ENCODE peak calls at places on chromosomes 2 and 18, in eight cellular contexts. N is tibial nerve; E is lower lobe of right lung; P is A549; V is kidney; X is left ventricle myocardium inferior; T is CD8-positive, alpha-beta T cell; B is uterus. Z is an unnamed sample.

GRCh38 chr18:11149441-11150270 is at the start of gene PIEZO2:
- DNase-seq in N (no peak), E (peak; percentile 55), P (peak; percentile 14), V (peak; percentile 83), X (peak; percentile 42), T (no peak), B (no peak), Z (peak; percentile 73)

GRCh38 chr2:120984452-120985173 is 248.9 kb downstream of the GLI2 start:
- DNase-seq in N (no peak), E (no peak), P (no peak), V (no peak), X (no peak), T (no peak), B (no peak), Z (no peak)

GRCh38 chr18:69845588-69846506 is 101.8 kb downstream of the CD226 start:
- DNase-seq in N (no peak), E (no peak), P (peak; percentile 22), V (no peak), X (no peak), T (no peak), B (no peak), Z (no peak)

GRCh38 chr18:76808561-76808960 is 13.8 kb upstream of the ZNF236 start:
- DNase-seq in N (no peak), E (no peak), P (no peak), V (no peak), X (no peak), T (no peak), B (no peak), Z (no peak)

GRCh38 chr18:59359576-59359952 is 499 bp upstream of the LMAN1 start:
- DNase-seq in N (no peak), E (no peak), P (no peak), V (no peak), X (no peak), T (no peak), B (no peak), Z (no peak)

GRCh38 chr2:97759727-97760407 is 46.5 kb downstream of the ZAP70 start:
- DNase-seq in N (no peak), E (no peak), P (no peak), V (no peak), X (no peak), T (no peak), B (no peak), Z (no peak)

GRCh38 chr2:199329024-199329423 is 128.7 kb downstream of the SATB2 start:
- DNase-seq in N (no peak), E (no peak), P (no peak), V (no peak), X (no peak), T (no peak), B (no peak), Z (no peak)

GRCh38 chr2:105553538-105554196 is 154.8 kb upstream of the FHL2 start:
- DNase-seq in N (no peak), E (no peak), P (no peak), V (no peak), X (no peak), T (no peak), B (no peak), Z (no peak)

GRCh38 chr2:215904101-215904500 is 109.2 kb downstream of the MREG start:
- DNase-seq in N (no peak), E (no peak), P (peak; percentile 54), V (no peak), X (no peak), T (no peak), B (no peak), Z (no peak)

GRCh38 chr2:160869411-160869810 is 290.8 kb upstream of the TANK start:
- DNase-seq in N (peak; percentile 19), E (no peak), P (peak; percentile 46), V (no peak), X (no peak), T (no peak), B (peak; percentile 21), Z (no peak)

GRCh38 chr2:236661064-236661761 is 91.6 kb downstream of the ACKR3 start:
- DNase-seq in N (peak; percentile 5), E (no peak), P (peak; percentile 77), V (no peak), X (no peak), T (no peak), B (no peak), Z (peak; percentile 68)

GRCh38 chr2:7567646-7568045 is 650.4 kb downstream of the RNF144A start:
- DNase-seq in N (no peak), E (no peak), P (no peak), V (no peak), X (no peak), T (peak; percentile 66), B (no peak), Z (no peak)

GRCh38 chr18:59416818-59417217 is 57.8 kb upstream of the LMAN1 start:
- DNase-seq in N (no peak), E (no peak), P (no peak), V (no peak), X (no peak), T (no peak), B (no peak), Z (no peak)

GRCh38 chr2:37230581-37230980 is 815 bp downstream of the CEBPZ start:
- DNase-seq in N (no peak), E (no peak), P (peak; percentile 22), V (no peak), X (no peak), T (no peak), B (no peak), Z (no peak)

GRCh38 chr2:112257575-112257974 is 2.7 kb upstream of the ZC3H8 start:
- DNase-seq in N (no peak), E (no peak), P (peak; percentile 13), V (no peak), X (no peak), T (no peak), B (no peak), Z (no peak)

GRCh38 chr2:24382363-24383021 is 22.2 kb upstream of the ITSN2 start:
- DNase-seq in N (peak; percentile 66), E (peak; percentile 58), P (peak; percentile 79), V (no peak), X (peak; percentile 44), T (peak; percentile 52), B (peak; percentile 60), Z (peak; percentile 45)

GRCh38 chr2:28152585-28153284 is 239.9 kb upstream of the FOSL2 start:
- DNase-seq in N (no peak), E (no peak), P (no peak), V (no peak), X (no peak), T (no peak), B (no peak), Z (no peak)

GRCh38 chr2:11667194-11667593 is 2.8 kb downstream of the NTSR2 start:
- DNase-seq in N (no peak), E (no peak), P (no peak), V (no peak), X (no peak), T (no peak), B (no peak), Z (no peak)

GRCh38 chr2:42840141-42840540 is 47.8 kb upstream of the HAAO start:
- DNase-seq in N (no peak), E (no peak), P (no peak), V (no peak), X (no peak), T (no peak), B (peak; percentile 16), Z (no peak)
- H3K27ac ChIP-seq in N (no peak overlapping the region), E (no peak overlapping the region), P (peak overlapping the region; percentile 12), V (no peak overlapping the region), X (peak overlapping the region; percentile 58), T (no peak overlapping the region), B (peak overlapping the region; percentile 83), Z (no peak overlapping the region)

GRCh38 chr18:3261393-3262233 is at the start of gene MYL12B:
- DNase-seq in N (peak; percentile 70), E (peak; percentile 92), P (peak; percentile 82), V (peak; percentile 94), X (peak; percentile 82), T (peak; percentile 79), B (peak; percentile 69), Z (peak; percentile 85)
- TF ChIP-seq CTCF in N (no peak), E (no peak), P (no peak), V (no peak), X (peak; percentile 27), T (no peak), B (peak; percentile 4), Z (no peak)

DNA sequence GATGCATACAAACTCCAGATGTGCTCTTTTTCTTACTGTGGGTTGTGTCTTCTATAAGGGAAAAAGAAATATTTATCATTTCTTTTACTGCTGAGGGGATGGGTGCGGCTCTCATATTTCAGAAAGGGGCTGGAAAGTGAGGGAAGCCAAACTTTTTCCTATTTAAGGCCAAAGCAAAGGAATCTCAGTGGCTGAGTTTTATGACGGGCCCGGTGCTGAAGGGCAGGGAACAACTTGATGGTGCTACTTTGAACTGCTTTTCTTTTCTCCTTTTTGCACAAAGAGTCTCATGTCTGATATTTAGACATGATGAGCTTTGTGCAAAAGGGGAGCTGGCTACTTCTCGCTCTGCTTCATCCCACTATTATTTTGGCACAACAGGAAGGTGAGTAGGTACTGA is at the start of gene COL3A1:
- DNase-seq in N (no peak), E (no peak), P (no peak), V (peak; percentile 77), X (peak; percentile 39), T (no peak), B (peak; percentile 56), Z (peak; percentile 50)
- H3K4me3 ChIP-seq in N (peak within 1 kb of the TSS; percentile 42), E (peak within 1 kb of the TSS; percentile 48), P (no peak within 1 kb of the TSS), V (peak within 1 kb of the TSS; percentile 62), X (peak within 1 kb of the TSS; percentile 64), T (no peak within 1 kb of the TSS), B (peak within 1 kb of the TSS; percentile 49), Z (peak within 1 kb of the TSS; percentile 52)

GRCh38 chr2:100875516-100876230 is 55.7 kb downstream of the NPAS2 start:
- DNase-seq in N (no peak), E (no peak), P (no peak), V (no peak), X (no peak), T (no peak), B (no peak), Z (no peak)

GRCh38 chr2:100878000-100878786 is 58.3 kb downstream of the NPAS2 start:
- DNase-seq in N (no peak), E (no peak), P (no peak), V (peak; percentile 83), X (peak; percentile 37), T (no peak), B (no peak), Z (peak; percentile 64)

GRCh38 chr2:100877555-100877954 is 57.6 kb downstream of the NPAS2 start:
- DNase-seq in N (no peak), E (no peak), P (no peak), V (no peak), X (no peak), T (no peak), B (no peak), Z (peak; percentile 31)

GRCh38 chr2:100879296-100879695 is 59.4 kb downstream of the NPAS2 start:
- DNase-seq in N (no peak), E (no peak), P (no peak), V (no peak), X (no peak), T (no peak), B (no peak), Z (no peak)

DNA sequence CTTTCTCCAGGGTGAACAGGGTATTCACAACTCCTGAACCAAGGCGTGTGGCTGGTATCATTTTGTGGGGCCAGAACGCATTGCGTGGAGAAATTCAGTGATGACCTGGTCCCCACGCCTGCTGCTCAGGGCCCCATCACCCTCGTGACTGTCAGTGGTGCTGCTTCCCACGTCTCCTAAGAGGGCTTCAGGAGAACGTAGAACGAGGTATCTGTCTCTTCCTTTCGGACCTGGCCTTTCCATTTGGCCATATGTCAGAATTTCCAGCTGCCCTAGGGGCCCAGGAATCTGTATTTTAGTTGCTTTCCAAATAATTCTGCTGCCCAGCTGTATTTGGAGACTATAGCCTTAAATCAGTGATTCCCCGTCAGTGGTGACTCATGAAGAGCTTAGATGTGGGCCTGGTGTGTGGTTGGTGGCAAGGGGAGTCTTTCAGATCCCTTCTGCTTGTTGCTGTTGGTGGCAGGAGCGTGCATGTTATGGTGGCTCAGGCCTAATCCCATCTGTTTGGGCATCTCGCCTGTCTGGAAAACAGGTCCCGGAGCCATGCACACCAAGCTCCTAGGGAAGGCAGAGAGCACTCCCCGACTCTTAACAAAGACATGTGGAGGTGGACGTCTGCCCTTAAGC is 56.4 kb downstream of the NPAS2 start:
- DNase-seq in N (no peak), E (no peak), P (no peak), V (no peak), X (no peak), T (no peak), B (no peak), Z (no peak)
- H3K27ac ChIP-seq in N (no peak overlapping the region), E (no peak overlapping the region), P (peak overlapping the region; percentile 35), V (no peak overlapping the region), X (no peak overlapping the region), T (no peak overlapping the region), B (no peak overlapping the region), Z (no peak overlapping the region)